ENCODE peak calls at places on chromosomes 1 and 21, in five cellular contexts. Y is GM23248, B is neural progenitor cell, D is hepatocyte, I is PC-3. Q is an unnamed sample.

GRCh38 chr1:226390681-226391080 is 17.2 kb downstream of the PARP1 start:
- DNase-seq in Y (no peak), B (no peak), D (no peak), I (no peak), Q (no peak)

GRCh38 chr1:47722909-47723580 is 274.1 kb downstream of the TRABD2B start:
- DNase-seq in Y (no peak), B (no peak), D (no peak), I (no peak), Q (no peak)

GRCh38 chr1:33825506-33825905 is 38.4 kb upstream of the HMGB4 start:
- DNase-seq in Y (no peak), B (no peak), D (no peak), I (no peak), Q (no peak)

GRCh38 chr1:172561252-172561651 is 28.3 kb downstream of the SUCO start:
- DNase-seq in Y (peak), B (no peak), D (no peak), I (peak), Q (no peak)

GRCh38 chr21:16262109-16262508 is 532.3 kb downstream of the USP25 start:
- DNase-seq in Y (no peak), B (no peak), D (no peak), I (no peak), Q (no peak)

GRCh38 chr1:37124501-37124900 is 90.2 kb upstream of the GRIK3 start:
- DNase-seq in Y (no peak), B (no peak), D (no peak), I (no peak), Q (no peak)

GRCh38 chr21:36437745-36438128 is 42.2 kb downstream of the CLDN14 start:
- DNase-seq in Y (peak), B (no peak), D (no peak), I (peak), Q (no peak)

GRCh38 chr1:233631810-233632375 is 18.0 kb downstream of the KCNK1 start:
- DNase-seq in Y (no peak), B (no peak), D (no peak), I (no peak), Q (no peak)

GRCh38 chr1:92538048-92538412 is 51.3 kb upstream of the GFI1 start:
- DNase-seq in Y (peak), B (no peak), D (no peak), I (no peak), Q (no peak)

GRCh38 chr1:71054281-71054731 is 6.7 kb upstream of the PTGER3 start:
- DNase-seq in Y (no peak), B (no peak), D (no peak), I (no peak), Q (peak)

GRCh38 chr1:113759341-113760101 is at the start of gene PHTF1:
- DNase-seq in Y (peak), B (peak), D (peak), I (peak), Q (peak)

GRCh38 chr1:54885863-54886723 is 902 bp downstream of the DHCR24 start:
- DNase-seq in Y (peak), B (peak), D (peak), I (peak), Q (peak)

GRCh38 chr1:56457767-56458375 is 121.5 kb downstream of the PLPP3 start:
- DNase-seq in Y (no peak), B (no peak), D (no peak), I (no peak), Q (no peak)

GRCh38 chr1:112882271-112882744 is 73.7 kb downstream of the SLC16A1 start:
- DNase-seq in Y (peak), B (no peak), D (no peak), I (no peak), Q (no peak)

GRCh38 chr21:33374080-33374873 is 28.9 kb upstream of the IFNGR2 start:
- DNase-seq in Y (peak), B (peak), D (peak), I (peak), Q (peak)

GRCh38 chr1:101006553-101006952 is 19.0 kb downstream of the DPH5 start:
- DNase-seq in Y (no peak), B (no peak), D (no peak), I (no peak), Q (no peak)

GRCh38 chr1:19403256-19403655 is 82.1 kb downstream of the CAPZB start:
- DNase-seq in Y (no peak), B (no peak), D (no peak), I (no peak), Q (no peak)

GRCh38 chr1:53535846-53536245 is 76.6 kb downstream of the DMRTB1 start:
- DNase-seq in Y (peak), B (no peak), D (no peak), I (no peak), Q (no peak)

GRCh38 chr1:157193702-157194391 is 55.7 kb upstream of the ETV3 start:
- DNase-seq in Y (peak), B (peak), D (peak), I (peak), Q (peak)

GRCh38 chr21:29206445-29206844 is 76.0 kb downstream of the MAP3K7CL start:
- DNase-seq in Y (no peak), B (no peak), D (no peak), I (no peak), Q (no peak)

GRCh38 chr1:214002472-214002871 is 14.7 kb downstream of the PROX1 start:
- DNase-seq in Y (peak), B (no peak), D (peak), I (peak), Q (no peak)
- TF ChIP-seq EZH2phosphoT487 in Y (no peak), B (no peak), D (no peak), I (no peak), Q (no peak)

DNA sequence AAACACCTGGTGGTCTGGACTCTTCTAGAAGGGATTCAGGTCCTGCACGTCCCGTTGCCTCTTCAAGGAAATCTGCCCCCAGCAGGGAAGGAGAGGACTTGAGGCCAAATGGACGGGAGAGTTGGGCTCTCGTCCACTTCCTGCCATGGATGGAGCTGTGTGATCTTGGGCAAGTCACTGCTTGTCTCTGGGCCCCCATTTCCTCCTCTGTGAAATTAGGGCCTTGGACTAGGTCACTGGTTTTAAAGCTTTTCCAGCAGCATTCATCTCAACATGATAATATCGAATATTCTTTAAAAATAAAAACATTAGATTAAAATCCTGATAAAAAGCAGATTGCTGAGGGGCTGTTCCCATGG is 26.9 kb downstream of the LHX4 start:
- DNase-seq in Y (no peak), B (no peak), D (no peak), I (no peak), Q (no peak)
- TF ChIP-seq EZH2phosphoT487 in Y (no peak), B (no peak), D (no peak), I (no peak), Q (no peak)

GRCh38 chr1:219239518-219239917 is 65.8 kb downstream of the LYPLAL1 start:
- DNase-seq in Y (no peak), B (no peak), D (no peak), I (no peak), Q (no peak)

GRCh38 chr1:219247441-219247840 is 73.8 kb downstream of the LYPLAL1 start:
- DNase-seq in Y (no peak), B (no peak), D (no peak), I (no peak), Q (no peak)

DNA sequence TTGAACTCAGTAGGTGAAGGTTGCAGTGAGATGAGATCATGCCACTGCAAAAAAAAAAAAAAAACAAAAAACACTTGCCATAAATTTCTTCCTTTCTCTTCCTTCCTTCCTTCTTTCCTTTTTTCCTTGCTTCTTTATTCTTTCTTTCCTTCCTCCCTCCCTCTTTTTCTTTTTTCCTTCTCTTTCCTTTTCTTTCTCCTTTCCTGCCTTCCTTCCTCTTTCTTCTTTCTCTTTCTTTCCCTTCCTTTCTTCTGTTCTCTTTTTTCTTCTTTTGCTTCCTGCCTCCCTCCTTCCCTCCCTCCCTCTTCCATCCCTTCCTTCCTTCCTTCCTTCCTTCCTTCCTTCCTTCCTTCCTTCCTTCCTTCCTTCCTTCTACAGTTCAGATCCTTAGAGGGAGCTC is 71.2 kb downstream of the LYPLAL1 start:
- DNase-seq in Y (no peak), B (no peak), D (no peak), I (no peak), Q (no peak)
- TF ChIP-seq EZH2phosphoT487 in Y (no peak), B (no peak), D (no peak), I (no peak), Q (no peak)

GRCh38 chr1:185343306-185343705 is 26.3 kb upstream of the IVNS1ABP start:
- DNase-seq in Y (no peak), B (no peak), D (no peak), I (no peak), Q (no peak)

GRCh38 chr1:185348296-185348695 is 31.3 kb upstream of the IVNS1ABP start:
- DNase-seq in Y (no peak), B (no peak), D (no peak), I (no peak), Q (no peak)

GRCh38 chr1:185348995-185349394 is 32.0 kb upstream of the IVNS1ABP start:
- DNase-seq in Y (no peak), B (no peak), D (no peak), I (no peak), Q (no peak)

GRCh38 chr1:185342672-185343259 is 25.7 kb upstream of the IVNS1ABP start:
- DNase-seq in Y (no peak), B (no peak), D (no peak), I (no peak), Q (no peak)

DNA sequence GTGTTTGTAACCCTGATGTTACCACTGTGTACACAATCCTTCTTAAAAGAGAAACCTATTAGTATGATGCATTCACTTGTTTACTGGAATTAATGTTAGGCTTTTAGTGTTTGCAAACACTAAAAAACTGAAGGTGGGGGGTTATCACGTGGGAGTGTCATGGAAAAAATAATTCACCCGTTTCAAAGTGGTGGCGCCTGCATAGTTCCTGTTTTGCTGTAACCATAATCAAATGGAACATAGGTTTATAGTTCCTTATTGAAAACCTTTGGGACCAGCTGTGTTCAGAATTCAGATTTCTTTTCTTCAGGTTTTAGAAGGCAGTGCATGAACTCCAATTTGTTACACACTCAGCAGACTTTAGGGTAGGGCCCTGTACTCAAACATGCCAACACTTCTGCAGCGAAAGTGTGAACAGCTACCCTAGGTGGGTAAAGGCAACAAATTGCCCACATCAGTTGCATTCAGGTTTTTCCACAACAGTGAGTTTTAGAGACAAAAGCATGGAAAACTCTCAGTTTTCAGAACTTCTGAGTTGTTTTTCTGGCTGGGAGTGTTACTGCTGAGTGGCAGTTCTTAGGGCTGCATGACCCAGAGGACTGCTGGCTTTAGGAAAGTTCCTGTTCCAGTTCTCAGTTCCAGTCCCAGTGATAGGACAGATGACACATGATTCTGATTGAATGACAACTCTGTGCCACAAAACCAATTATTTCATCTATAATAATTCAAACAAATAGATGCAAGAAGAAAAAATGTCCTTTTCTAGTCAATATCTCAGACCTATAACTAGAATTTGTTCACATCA is 29.1 kb upstream of the IVNS1ABP start:
- DNase-seq in Y (no peak), B (no peak), D (no peak), I (no peak), Q (no peak)
- TF ChIP-seq EZH2phosphoT487 in Y (no peak), B (no peak), D (no peak), I (no peak), Q (no peak)

GRCh38 chr1:183159960-183160359 is 26.1 kb upstream of the LAMC2 start:
- DNase-seq in Y (peak), B (no peak), D (peak), I (peak), Q (no peak)
- TF ChIP-seq EZH2phosphoT487 in Y (no peak), B (no peak), D (no peak), I (no peak), Q (no peak)

DNA sequence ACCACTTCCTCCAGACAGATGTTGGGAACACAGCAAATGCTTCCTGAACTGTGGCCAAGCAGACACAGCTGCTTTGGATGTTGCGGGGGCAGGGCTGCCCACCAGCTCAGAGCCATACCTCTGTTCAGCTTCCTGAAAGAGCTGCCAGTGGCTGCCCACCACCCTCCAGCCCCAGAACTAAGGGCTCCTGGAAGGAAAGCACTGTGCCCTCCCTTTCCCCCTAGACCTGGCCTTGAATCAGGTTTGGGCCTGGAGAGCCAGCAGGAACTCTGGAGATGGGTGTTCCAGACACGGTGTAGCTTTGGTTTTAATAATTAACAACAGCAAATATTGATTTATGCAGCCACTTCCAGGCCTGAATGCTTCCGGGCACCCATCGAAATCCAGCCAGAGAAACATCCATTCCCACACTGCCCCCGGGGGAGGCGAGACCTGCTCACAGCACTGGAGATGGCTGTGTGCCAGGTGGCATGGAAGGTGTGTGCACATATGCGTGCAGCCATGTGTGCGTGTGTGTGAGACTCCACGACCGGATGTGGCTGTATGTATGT is 45.7 kb downstream of the RAP1GAP start:
- DNase-seq in Y (no peak), B (no peak), D (peak), I (peak), Q (no peak)
- TF ChIP-seq EZH2phosphoT487 in Y (no peak), B (no peak), D (no peak), I (no peak), Q (no peak)

GRCh38 chr1:178050084-178050483 is 43.8 kb upstream of the RASAL2 start:
- DNase-seq in Y (no peak), B (no peak), D (no peak), I (no peak), Q (no peak)

GRCh38 chr1:178051071-178051470 is 42.8 kb upstream of the RASAL2 start:
- DNase-seq in Y (no peak), B (no peak), D (no peak), I (no peak), Q (no peak)

GRCh38 chr1:178055093-178055492 is 38.8 kb upstream of the RASAL2 start:
- DNase-seq in Y (no peak), B (peak), D (no peak), I (peak), Q (peak)

GRCh38 chr1:178055779-178056471 is 38.0 kb upstream of the RASAL2 start:
- DNase-seq in Y (no peak), B (peak), D (peak), I (peak), Q (no peak)

DNA sequence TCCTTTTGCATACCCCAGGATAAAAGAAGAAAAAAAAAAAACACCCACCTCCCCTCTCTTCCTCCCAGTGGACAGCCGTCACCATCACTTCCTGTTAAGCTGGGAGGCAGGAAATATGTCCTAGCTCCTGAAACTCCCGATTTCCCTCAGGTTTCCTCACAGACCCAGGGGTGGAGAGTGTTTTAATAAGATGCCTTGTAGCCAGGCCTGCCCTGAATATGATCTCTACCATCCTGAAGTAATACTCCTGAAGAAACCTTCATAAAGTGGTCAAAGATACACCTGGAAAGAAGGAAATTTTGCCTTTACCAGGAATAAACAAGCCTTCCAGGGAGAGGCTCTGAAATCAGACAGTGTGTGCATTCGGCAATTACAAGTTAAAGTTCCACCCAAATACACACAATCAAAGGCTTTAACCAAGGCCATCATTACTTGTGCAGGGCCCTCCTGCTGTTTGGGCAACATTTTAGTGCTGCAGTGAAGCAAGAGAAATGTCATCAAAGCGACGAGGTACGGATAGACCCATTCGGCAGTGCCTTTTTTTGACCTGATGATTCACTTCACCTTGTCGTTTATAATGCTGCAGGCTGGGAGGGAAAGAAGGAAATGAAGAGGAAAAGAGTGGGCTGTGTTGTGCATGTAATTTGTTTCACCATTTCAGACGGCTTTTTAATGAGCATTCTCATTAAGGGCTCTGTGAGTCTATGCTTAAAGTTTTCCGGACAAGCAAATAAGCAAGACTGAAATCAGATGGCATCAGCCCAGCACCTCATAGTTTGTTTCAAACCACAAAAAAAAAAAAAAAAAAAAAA is 41.0 kb upstream of the RASAL2 start:
- DNase-seq in Y (peak), B (peak), D (peak), I (no peak), Q (peak)
- TF ChIP-seq EZH2phosphoT487 in Y (no peak), B (no peak), D (no peak), I (no peak), Q (no peak)

GRCh38 chr1:9234223-9235122 is at the start of gene H6PD:
- DNase-seq in Y (peak), B (peak), D (peak), I (peak), Q (peak)
- TF ChIP-seq EZH2phosphoT487 in Y (no peak), B (no peak), D (no peak), I (peak), Q (no peak)

GRCh38 chr1:43277116-43277876 is 7.5 kb downstream of the TMEM125 start:
- DNase-seq in Y (no peak), B (no peak), D (no peak), I (no peak), Q (no peak)
- TF ChIP-seq EZH2phosphoT487 in Y (no peak), B (no peak), D (no peak), I (no peak), Q (no peak)